ENCODE peak calls at places on chromosomes 13 and 19, in six cellular contexts. L is AG08395, D is GM10248, A is NCI-H460, E is NCI-H2029 treated with DMSO at 0.1 percent for 48 hours, B is iPS-NIHi11. Y is an unnamed sample.

GRCh38 chr13:40446365-40446764 is 220.1 kb downstream of the FOXO1 start:
- DNase-seq in L (peak; percentile 40), D (no peak), A (no peak), E (no peak), B (no peak), Y (peak; percentile 44)

GRCh38 chr19:10518444-10519361 is 1.5 kb upstream of the S1PR5 start:
- DNase-seq in L (peak; percentile 4), D (no peak), A (no peak), E (no peak), B (peak; percentile 31), Y (no peak)

GRCh38 chr13:114118086-114118762 is 14.2 kb downstream of the RASA3 start:
- DNase-seq in L (peak; percentile 29), D (no peak), A (no peak), E (no peak), B (no peak), Y (no peak)

GRCh38 chr19:13859361-13859880 is 17.5 kb upstream of the NANOS3 start:
- DNase-seq in L (no peak), D (no peak), A (no peak), E (no peak), B (no peak), Y (no peak)

GRCh38 chr13:25468330-25469178 is 96.8 kb downstream of the ATP8A2 start:
- DNase-seq in L (no peak), D (peak; percentile 31), A (no peak), E (no peak), B (peak; percentile 91), Y (no peak)

GRCh38 chr13:42985312-42986175 is 6.5 kb downstream of the EPSTI1 start:
- DNase-seq in L (no peak), D (no peak), A (no peak), E (no peak), B (no peak), Y (peak; percentile 38)

GRCh38 chr19:21833733-21834132 is 2.2 kb downstream of the ZNF43 start:
- DNase-seq in L (no peak), D (no peak), A (no peak), E (no peak), B (no peak), Y (no peak)

GRCh38 chr19:57587529-57587928 is 3.6 kb downstream of the ZIK1 start:
- DNase-seq in L (peak; percentile 78), D (no peak), A (no peak), E (no peak), B (no peak), Y (peak; percentile 19)

GRCh38 chr13:50518131-50518530 is 325.4 kb downstream of the DLEU7 start:
- DNase-seq in L (no peak), D (no peak), A (no peak), E (no peak), B (no peak), Y (no peak)

GRCh38 chr13:73708393-73708985 is 425.7 kb downstream of the KLF12 start:
- DNase-seq in L (peak; percentile 67), D (peak; percentile 48), A (peak; percentile 61), E (peak; percentile 60), B (peak; percentile 57), Y (peak; percentile 36)

GRCh38 chr13:35614666-35615065 is 138.2 kb upstream of the MAB21L1 start:
- DNase-seq in L (no peak), D (no peak), A (no peak), E (no peak), B (no peak), Y (no peak)